ENCODE peak calls at places on chromosomes 1 and 21, in nine cellular contexts. One of them, this sample, is unnamed. For H3K4me1, the result is how much of the 10 kb centered on the place peaks cover.

GRCh38 chr21:33458861-33459260 is 20.9 kb downstream of the TMEM50B start:
- DNase-seq in CD8-positive, alpha-beta T cell: no peak
- DNase-seq in IMR-90: peak
- DNase-seq in tibial artery: no peak
- DNase-seq in thyroid gland: no peak
- DNase-seq in uterus: no peak
- DNase-seq in pancreas: no peak
- DNase-seq in MM.1S: no peak
- DNase-seq in body of pancreas: no peak
- DNase-seq in this sample: no peak

GRCh38 chr1:218048828-218049227 is 236.3 kb upstream of the RRP15 start:
- DNase-seq in CD8-positive, alpha-beta T cell: no peak
- DNase-seq in IMR-90: no peak
- DNase-seq in tibial artery: no peak
- DNase-seq in thyroid gland: no peak
- DNase-seq in uterus: no peak
- DNase-seq in pancreas: no peak
- DNase-seq in MM.1S: no peak
- DNase-seq in body of pancreas: no peak
- DNase-seq in this sample: no peak

GRCh38 chr1:113479713-113480676 is 89.7 kb downstream of the MAGI3 start:
- DNase-seq in CD8-positive, alpha-beta T cell: no peak
- DNase-seq in IMR-90: no peak
- DNase-seq in tibial artery: no peak
- DNase-seq in thyroid gland: no peak
- DNase-seq in uterus: no peak
- DNase-seq in pancreas: no peak
- DNase-seq in MM.1S: no peak
- DNase-seq in body of pancreas: no peak
- DNase-seq in this sample: no peak

GRCh38 chr1:217747156-217747769 is 116.1 kb downstream of the SPATA17 start:
- DNase-seq in CD8-positive, alpha-beta T cell: no peak
- DNase-seq in IMR-90: peak
- DNase-seq in tibial artery: no peak
- DNase-seq in thyroid gland: no peak
- DNase-seq in uterus: no peak
- DNase-seq in pancreas: no peak
- DNase-seq in MM.1S: peak
- DNase-seq in body of pancreas: no peak
- DNase-seq in this sample: no peak

GRCh38 chr1:50913954-50914353 is 46.1 kb downstream of the FAF1 start:
- DNase-seq in CD8-positive, alpha-beta T cell: no peak
- DNase-seq in IMR-90: peak
- DNase-seq in tibial artery: no peak
- DNase-seq in thyroid gland: no peak
- DNase-seq in uterus: no peak
- DNase-seq in pancreas: no peak
- DNase-seq in MM.1S: no peak
- DNase-seq in body of pancreas: no peak
- DNase-seq in this sample: no peak

GRCh38 chr1:167707942-167708341 is 13.8 kb upstream of the MPZL1 start:
- DNase-seq in CD8-positive, alpha-beta T cell: no peak
- DNase-seq in IMR-90: no peak
- DNase-seq in tibial artery: no peak
- DNase-seq in thyroid gland: no peak
- DNase-seq in uterus: no peak
- DNase-seq in pancreas: no peak
- DNase-seq in MM.1S: no peak
- DNase-seq in body of pancreas: no peak
- DNase-seq in this sample: no peak

GRCh38 chr1:19495816-19496528 is 10.6 kb upstream of the CAPZB start:
- DNase-seq in CD8-positive, alpha-beta T cell: no peak
- DNase-seq in IMR-90: peak
- DNase-seq in tibial artery: no peak
- DNase-seq in thyroid gland: no peak
- DNase-seq in uterus: no peak
- DNase-seq in pancreas: no peak
- DNase-seq in MM.1S: peak
- DNase-seq in body of pancreas: no peak
- DNase-seq in this sample: no peak

GRCh38 chr1:63917571-63918394 is 144.0 kb downstream of the ROR1 start:
- DNase-seq in CD8-positive, alpha-beta T cell: no peak
- DNase-seq in IMR-90: peak
- DNase-seq in tibial artery: no peak
- DNase-seq in thyroid gland: no peak
- DNase-seq in uterus: no peak
- DNase-seq in pancreas: no peak
- DNase-seq in MM.1S: peak
- DNase-seq in body of pancreas: no peak
- DNase-seq in this sample: no peak

GRCh38 chr1:177236967-177237366 is 66.2 kb downstream of the BRINP2 start:
- DNase-seq in CD8-positive, alpha-beta T cell: no peak
- DNase-seq in IMR-90: no peak
- DNase-seq in tibial artery: no peak
- DNase-seq in thyroid gland: no peak
- DNase-seq in uterus: no peak
- DNase-seq in pancreas: no peak
- DNase-seq in MM.1S: no peak
- DNase-seq in body of pancreas: no peak
- DNase-seq in this sample: no peak

GRCh38 chr1:193558491-193559028 is 372.1 kb upstream of the B3GALT2 start:
- DNase-seq in CD8-positive, alpha-beta T cell: no peak
- DNase-seq in IMR-90: peak
- DNase-seq in tibial artery: peak
- DNase-seq in thyroid gland: peak
- DNase-seq in uterus: peak
- DNase-seq in pancreas: no peak
- DNase-seq in MM.1S: no peak
- DNase-seq in body of pancreas: no peak
- DNase-seq in this sample: no peak

GRCh38 chr1:179813626-179814351 is 63.8 kb downstream of the TOR1AIP2 start:
- DNase-seq in CD8-positive, alpha-beta T cell: no peak
- DNase-seq in IMR-90: no peak
- DNase-seq in tibial artery: no peak
- DNase-seq in thyroid gland: no peak
- DNase-seq in uterus: no peak
- DNase-seq in pancreas: no peak
- DNase-seq in MM.1S: no peak
- DNase-seq in body of pancreas: no peak
- DNase-seq in this sample: no peak

GRCh38 chr1:78676347-78676982 is 26.8 kb downstream of the IFI44 start:
- DNase-seq in CD8-positive, alpha-beta T cell: peak
- DNase-seq in IMR-90: peak
- DNase-seq in tibial artery: peak
- DNase-seq in thyroid gland: peak
- DNase-seq in uterus: peak
- DNase-seq in pancreas: peak
- DNase-seq in MM.1S: peak
- DNase-seq in body of pancreas: peak
- DNase-seq in this sample: peak

DNA sequence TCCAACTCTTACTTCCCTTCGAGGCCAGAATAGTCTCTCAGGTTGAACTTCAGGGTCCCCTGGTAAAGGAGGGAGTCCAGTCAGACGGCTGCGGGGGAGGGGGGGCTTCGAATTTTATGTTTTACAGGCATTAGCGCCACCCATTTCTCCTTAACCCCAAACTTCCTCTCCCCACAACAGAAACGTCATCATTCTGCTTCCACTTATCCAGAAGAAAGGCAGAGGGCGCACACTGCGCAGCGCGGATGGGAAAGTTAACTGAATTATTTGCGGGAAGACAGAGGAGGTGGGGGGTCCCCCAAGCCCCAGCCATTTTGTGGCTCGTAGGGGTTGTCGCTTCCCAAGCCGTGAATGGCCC is 529 bp upstream of the PRMT2 start:
- DNase-seq in CD8-positive, alpha-beta T cell: no peak
- DNase-seq in IMR-90: peak
- DNase-seq in tibial artery: peak
- DNase-seq in thyroid gland: no peak
- DNase-seq in uterus: peak
- DNase-seq in pancreas: no peak
- DNase-seq in MM.1S: peak
- DNase-seq in body of pancreas: no peak
- DNase-seq in this sample: peak
- TF ChIP-seq CTCF in CD8-positive, alpha-beta T cell: no peak
- TF ChIP-seq CTCF in IMR-90: peak
- TF ChIP-seq CTCF in tibial artery: no peak
- TF ChIP-seq CTCF in thyroid gland: no peak
- TF ChIP-seq CTCF in uterus: peak
- TF ChIP-seq CTCF in pancreas: no peak
- TF ChIP-seq CTCF in MM.1S: no peak
- TF ChIP-seq CTCF in body of pancreas: no peak
- TF ChIP-seq CTCF in this sample: no peak

DNA sequence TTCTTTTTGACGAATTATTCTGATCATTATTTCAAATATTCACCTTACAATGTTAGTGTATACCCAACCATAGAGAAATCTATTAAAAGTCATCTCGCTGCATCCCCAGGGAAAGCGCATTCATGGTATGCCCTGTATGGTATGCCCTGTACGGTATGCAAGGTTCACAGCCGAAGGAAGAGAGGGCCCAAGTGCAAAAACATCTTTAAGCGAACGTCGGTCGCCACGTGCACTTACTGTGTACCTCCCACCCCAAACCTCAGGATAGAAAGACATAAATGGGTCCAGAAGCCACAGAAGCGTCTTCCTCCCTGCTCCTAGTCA is 14.4 kb downstream of the HLX start:
- DNase-seq in CD8-positive, alpha-beta T cell: no peak
- DNase-seq in IMR-90: no peak
- DNase-seq in tibial artery: no peak
- DNase-seq in thyroid gland: no peak
- DNase-seq in uterus: no peak
- DNase-seq in pancreas: no peak
- DNase-seq in MM.1S: no peak
- DNase-seq in body of pancreas: no peak
- DNase-seq in this sample: no peak
- H3K4me3 ChIP-seq in CD8-positive, alpha-beta T cell: no peak
- H3K4me3 ChIP-seq in IMR-90: no peak
- H3K4me3 ChIP-seq in tibial artery: no peak
- H3K4me3 ChIP-seq in thyroid gland: no peak
- H3K4me3 ChIP-seq in uterus: peak
- H3K4me3 ChIP-seq in pancreas: no peak
- H3K4me3 ChIP-seq in MM.1S: no peak
- H3K4me3 ChIP-seq in body of pancreas: peak
- H3K4me3 ChIP-seq in this sample: peak

DNA sequence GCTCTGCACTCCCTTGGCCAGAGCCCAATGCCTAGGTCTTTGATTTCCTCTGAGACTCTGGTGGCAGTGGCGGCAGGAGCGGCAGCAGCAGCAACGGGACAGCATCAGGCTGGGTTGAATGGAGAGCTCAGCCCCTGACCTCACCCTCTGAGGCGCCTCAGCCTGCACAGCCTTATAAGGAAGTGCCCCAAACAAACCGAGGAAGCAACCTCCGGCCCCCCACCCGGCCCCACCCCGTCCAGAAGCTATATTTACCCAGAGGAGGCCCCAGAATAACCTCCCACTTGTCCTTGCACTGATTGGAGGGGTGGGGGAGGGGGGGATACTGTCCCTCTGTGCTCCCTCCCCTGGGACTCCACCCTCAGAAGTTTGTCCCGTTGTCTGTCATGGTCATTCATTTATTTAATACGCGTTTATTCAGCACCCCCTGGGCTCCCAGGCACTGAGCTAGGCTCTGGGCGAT is 12.2 kb downstream of the NES start:
- DNase-seq in CD8-positive, alpha-beta T cell: no peak
- DNase-seq in IMR-90: no peak
- DNase-seq in tibial artery: peak
- DNase-seq in thyroid gland: peak
- DNase-seq in uterus: peak
- DNase-seq in pancreas: no peak
- DNase-seq in MM.1S: peak
- DNase-seq in body of pancreas: no peak
- DNase-seq in this sample: peak
- H3K4me1 ChIP-seq in CD8-positive, alpha-beta T cell: under half
- H3K4me1 ChIP-seq in IMR-90: half or more
- H3K4me1 ChIP-seq in tibial artery: half or more
- H3K4me1 ChIP-seq in thyroid gland: half or more
- H3K4me1 ChIP-seq in uterus: under half
- H3K4me1 ChIP-seq in pancreas: under half
- H3K4me1 ChIP-seq in MM.1S: under half
- H3K4me1 ChIP-seq in body of pancreas: under half
- H3K4me1 ChIP-seq in this sample: under half

GRCh38 chr1:7116001-7116400 is 330.7 kb downstream of the CAMTA1 start:
- DNase-seq in CD8-positive, alpha-beta T cell: no peak
- DNase-seq in IMR-90: no peak
- DNase-seq in tibial artery: no peak
- DNase-seq in thyroid gland: no peak
- DNase-seq in uterus: no peak
- DNase-seq in pancreas: no peak
- DNase-seq in MM.1S: no peak
- DNase-seq in body of pancreas: no peak
- DNase-seq in this sample: no peak

GRCh38 chr1:7117265-7117598 is 332.0 kb downstream of the CAMTA1 start:
- DNase-seq in CD8-positive, alpha-beta T cell: no peak
- DNase-seq in IMR-90: no peak
- DNase-seq in tibial artery: no peak
- DNase-seq in thyroid gland: no peak
- DNase-seq in uterus: no peak
- DNase-seq in pancreas: no peak
- DNase-seq in MM.1S: no peak
- DNase-seq in body of pancreas: no peak
- DNase-seq in this sample: no peak

GRCh38 chr1:7121622-7121988 is 336.4 kb downstream of the CAMTA1 start:
- DNase-seq in CD8-positive, alpha-beta T cell: no peak
- DNase-seq in IMR-90: no peak
- DNase-seq in tibial artery: no peak
- DNase-seq in thyroid gland: peak
- DNase-seq in uterus: no peak
- DNase-seq in pancreas: peak
- DNase-seq in MM.1S: no peak
- DNase-seq in body of pancreas: peak
- DNase-seq in this sample: no peak

GRCh38 chr1:7117599-7118281 is 332.5 kb downstream of the CAMTA1 start:
- DNase-seq in CD8-positive, alpha-beta T cell: no peak
- DNase-seq in IMR-90: peak
- DNase-seq in tibial artery: no peak
- DNase-seq in thyroid gland: peak
- DNase-seq in uterus: no peak
- DNase-seq in pancreas: peak
- DNase-seq in MM.1S: no peak
- DNase-seq in body of pancreas: peak
- DNase-seq in this sample: no peak

DNA sequence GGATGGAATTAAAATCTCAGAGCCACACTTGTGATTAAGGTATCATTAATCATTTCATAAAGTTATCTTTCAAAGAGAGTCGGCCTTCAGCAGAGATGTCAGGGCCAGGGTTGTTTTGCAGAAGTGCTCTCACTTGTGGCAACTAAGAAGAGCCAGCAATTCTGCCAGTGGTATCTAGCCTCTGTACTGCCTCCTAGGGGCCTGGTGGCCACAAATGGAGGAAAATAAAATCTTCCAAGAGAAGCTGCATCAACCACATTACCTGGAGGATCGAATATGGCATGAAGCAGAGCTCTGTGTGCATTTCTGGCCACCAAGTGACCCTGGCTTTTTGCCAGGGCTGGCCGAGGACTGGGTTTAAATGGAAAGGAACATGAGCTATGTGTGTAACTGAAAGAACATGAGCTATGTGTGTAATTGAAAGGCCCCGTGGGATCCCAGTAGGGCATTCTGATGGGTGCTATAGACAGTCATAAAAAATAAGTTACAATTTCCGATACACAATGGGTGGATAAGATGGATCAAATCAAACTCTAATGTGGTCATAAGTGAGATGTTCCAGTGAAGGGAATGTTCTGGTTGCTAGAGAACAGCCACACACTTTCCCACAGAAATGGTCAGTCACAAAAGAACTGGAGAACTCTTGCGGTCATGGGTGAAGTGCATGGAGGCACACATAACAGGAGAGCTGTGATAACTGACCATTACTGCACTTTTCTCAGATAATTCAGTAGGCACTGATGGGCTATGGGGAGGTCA is 335.8 kb downstream of the CAMTA1 start:
- DNase-seq in CD8-positive, alpha-beta T cell: no peak
- DNase-seq in IMR-90: no peak
- DNase-seq in tibial artery: no peak
- DNase-seq in thyroid gland: peak
- DNase-seq in uterus: no peak
- DNase-seq in pancreas: no peak
- DNase-seq in MM.1S: no peak
- DNase-seq in body of pancreas: peak
- DNase-seq in this sample: no peak
- TF ChIP-seq CTCF in CD8-positive, alpha-beta T cell: no peak
- TF ChIP-seq CTCF in IMR-90: no peak
- TF ChIP-seq CTCF in tibial artery: no peak
- TF ChIP-seq CTCF in thyroid gland: no peak
- TF ChIP-seq CTCF in uterus: no peak
- TF ChIP-seq CTCF in pancreas: no peak
- TF ChIP-seq CTCF in MM.1S: peak
- TF ChIP-seq CTCF in body of pancreas: no peak
- TF ChIP-seq CTCF in this sample: peak

This sample was measured in right atrium auricular region.